ENCODE peak calls at places on chromosomes 16 and 17, in seven cellular contexts. One of them, this sample, is unnamed. For H3K4me1, the result is how much of the 10 kb centered on the place peaks cover.

GRCh38 chr16:71780521-71781089 is 28.0 kb downstream of the AP1G1 start:
- DNase-seq in right atrium auricular region: no peak
- DNase-seq in OCI-LY7: no peak
- DNase-seq in mammary epithelial cell: no peak
- DNase-seq in A549: no peak
- DNase-seq in HAP-1: no peak
- DNase-seq in CD8-positive, alpha-beta T cell: no peak
- DNase-seq in this sample: no peak

GRCh38 chr16:55778718-55779117 is 54.2 kb downstream of the CES1 start:
- DNase-seq in right atrium auricular region: no peak
- DNase-seq in mammary epithelial cell: no peak
- DNase-seq in HAP-1: no peak
- DNase-seq in OCI-LY7: no peak
- DNase-seq in A549: no peak
- DNase-seq in CD8-positive, alpha-beta T cell: no peak
- DNase-seq in this sample: no peak

GRCh38 chr16:67847064-67847861 is at the start of gene CENPT:
- DNase-seq in CD8-positive, alpha-beta T cell: no peak
- DNase-seq in OCI-LY7: peak
- DNase-seq in HAP-1: peak
- DNase-seq in right atrium auricular region: no peak
- DNase-seq in mammary epithelial cell: peak
- DNase-seq in A549: peak
- DNase-seq in this sample: no peak

GRCh38 chr17:57862990-57863667 is 13.3 kb upstream of the MRPS23 start:
- DNase-seq in CD8-positive, alpha-beta T cell: no peak
- DNase-seq in right atrium auricular region: no peak
- DNase-seq in OCI-LY7: no peak
- DNase-seq in mammary epithelial cell: no peak
- DNase-seq in HAP-1: no peak
- DNase-seq in A549: no peak
- DNase-seq in this sample: no peak

GRCh38 chr16:16075463-16076399 is 126.3 kb downstream of the ABCC1 start:
- DNase-seq in OCI-LY7: no peak
- DNase-seq in CD8-positive, alpha-beta T cell: no peak
- DNase-seq in right atrium auricular region: peak
- DNase-seq in A549: no peak
- DNase-seq in mammary epithelial cell: no peak
- DNase-seq in HAP-1: no peak
- DNase-seq in this sample: no peak

GRCh38 chr16:14678748-14679497 is 15.2 kb downstream of the PLA2G10 start:
- DNase-seq in HAP-1: no peak
- DNase-seq in OCI-LY7: no peak
- DNase-seq in A549: no peak
- DNase-seq in mammary epithelial cell: no peak
- DNase-seq in right atrium auricular region: no peak
- DNase-seq in CD8-positive, alpha-beta T cell: no peak
- DNase-seq in this sample: no peak

GRCh38 chr17:79821331-79822095 is 17.7 kb downstream of the CBX4 start:
- DNase-seq in OCI-LY7: no peak
- DNase-seq in CD8-positive, alpha-beta T cell: no peak
- DNase-seq in HAP-1: no peak
- DNase-seq in mammary epithelial cell: no peak
- DNase-seq in A549: no peak
- DNase-seq in right atrium auricular region: no peak
- DNase-seq in this sample: no peak

GRCh38 chr17:45092932-45093430 is 31.9 kb downstream of the NMT1 start:
- DNase-seq in A549: peak
- DNase-seq in right atrium auricular region: peak
- DNase-seq in HAP-1: no peak
- DNase-seq in CD8-positive, alpha-beta T cell: no peak
- DNase-seq in OCI-LY7: no peak
- DNase-seq in mammary epithelial cell: peak
- DNase-seq in this sample: peak

GRCh38 chr17:56583772-56584171 is 9.7 kb upstream of the NOG start:
- DNase-seq in CD8-positive, alpha-beta T cell: no peak
- DNase-seq in OCI-LY7: no peak
- DNase-seq in A549: no peak
- DNase-seq in mammary epithelial cell: no peak
- DNase-seq in right atrium auricular region: no peak
- DNase-seq in HAP-1: no peak
- DNase-seq in this sample: no peak

DNA sequence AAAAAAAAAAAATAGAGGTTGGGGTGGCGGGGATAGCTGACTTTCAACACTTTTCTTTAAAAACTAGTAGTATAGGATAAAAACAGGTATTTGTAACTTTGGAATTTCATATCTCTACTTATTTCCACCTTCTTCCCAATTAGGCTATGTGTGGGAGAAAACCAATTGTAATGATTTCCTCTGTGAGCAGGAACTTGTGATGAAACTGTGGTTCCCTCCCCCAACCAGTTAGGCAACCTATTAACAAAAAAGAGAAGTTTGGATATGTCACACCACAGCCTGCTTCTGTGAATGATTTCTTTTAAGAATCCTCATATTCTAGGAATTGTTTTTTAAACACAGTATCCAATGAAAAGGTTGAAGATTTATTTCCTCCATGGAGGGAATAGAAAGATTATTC is 1.9 kb downstream of the IGSF6 start:
- DNase-seq in HAP-1: no peak
- DNase-seq in CD8-positive, alpha-beta T cell: no peak
- DNase-seq in mammary epithelial cell: no peak
- DNase-seq in OCI-LY7: no peak
- DNase-seq in A549: no peak
- DNase-seq in right atrium auricular region: no peak
- DNase-seq in this sample: no peak
- H3K4me1 ChIP-seq in HAP-1: under half
- H3K4me1 ChIP-seq in CD8-positive, alpha-beta T cell: under half
- H3K4me1 ChIP-seq in mammary epithelial cell: under half
- H3K4me1 ChIP-seq in OCI-LY7: half or more
- H3K4me1 ChIP-seq in A549: under half
- H3K4me1 ChIP-seq in right atrium auricular region: under half
- H3K4me1 ChIP-seq in this sample: under half

GRCh38 chr17:30519707-30520106 is 42.5 kb downstream of the GOSR1 start:
- DNase-seq in HAP-1: no peak
- DNase-seq in right atrium auricular region: no peak
- DNase-seq in A549: peak
- DNase-seq in OCI-LY7: no peak
- DNase-seq in mammary epithelial cell: peak
- DNase-seq in CD8-positive, alpha-beta T cell: no peak
- DNase-seq in this sample: no peak
- H3K4me1 ChIP-seq in HAP-1: under half
- H3K4me1 ChIP-seq in right atrium auricular region: under half
- H3K4me1 ChIP-seq in A549: under half
- H3K4me1 ChIP-seq in OCI-LY7: under half
- H3K4me1 ChIP-seq in mammary epithelial cell: under half
- H3K4me1 ChIP-seq in CD8-positive, alpha-beta T cell: under half
- H3K4me1 ChIP-seq in this sample: under half

GRCh38 chr17:78558181-78558850 is 18.9 kb downstream of the DNAH17 start:
- DNase-seq in right atrium auricular region: no peak
- DNase-seq in OCI-LY7: peak
- DNase-seq in HAP-1: no peak
- DNase-seq in A549: peak
- DNase-seq in mammary epithelial cell: peak
- DNase-seq in CD8-positive, alpha-beta T cell: no peak
- DNase-seq in this sample: no peak
- H3K4me1 ChIP-seq in right atrium auricular region: under half
- H3K4me1 ChIP-seq in OCI-LY7: under half
- H3K4me1 ChIP-seq in HAP-1: under half
- H3K4me1 ChIP-seq in A549: under half
- H3K4me1 ChIP-seq in mammary epithelial cell: under half
- H3K4me1 ChIP-seq in CD8-positive, alpha-beta T cell: under half
- H3K4me1 ChIP-seq in this sample: under half

DNA sequence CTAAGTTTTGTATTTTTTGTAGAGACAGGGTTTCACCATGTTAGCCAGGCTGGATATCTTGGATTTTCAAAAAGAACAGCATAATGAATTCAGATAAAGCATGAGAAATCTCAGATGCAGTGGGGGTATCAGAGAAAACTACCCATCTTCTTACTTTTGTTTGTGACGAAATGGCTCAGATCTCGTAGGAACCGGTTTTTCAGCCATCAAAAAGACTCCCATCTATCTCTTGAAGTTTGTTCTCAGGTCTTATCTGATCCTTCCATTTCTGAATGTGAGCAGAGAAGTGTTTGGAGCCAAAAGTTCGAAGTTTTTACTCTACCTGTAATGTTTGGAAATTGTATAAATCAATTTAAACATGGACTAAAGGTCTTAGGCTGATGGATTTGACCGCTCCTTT is 57.2 kb downstream of the LDHD start:
- DNase-seq in CD8-positive, alpha-beta T cell: no peak
- DNase-seq in OCI-LY7: no peak
- DNase-seq in mammary epithelial cell: no peak
- DNase-seq in A549: no peak
- DNase-seq in HAP-1: no peak
- DNase-seq in right atrium auricular region: no peak
- DNase-seq in this sample: no peak
- H3K4me1 ChIP-seq in CD8-positive, alpha-beta T cell: under half
- H3K4me1 ChIP-seq in OCI-LY7: under half
- H3K4me1 ChIP-seq in mammary epithelial cell: under half
- H3K4me1 ChIP-seq in A549: under half
- H3K4me1 ChIP-seq in HAP-1: under half
- H3K4me1 ChIP-seq in right atrium auricular region: under half
- H3K4me1 ChIP-seq in this sample: under half

DNA sequence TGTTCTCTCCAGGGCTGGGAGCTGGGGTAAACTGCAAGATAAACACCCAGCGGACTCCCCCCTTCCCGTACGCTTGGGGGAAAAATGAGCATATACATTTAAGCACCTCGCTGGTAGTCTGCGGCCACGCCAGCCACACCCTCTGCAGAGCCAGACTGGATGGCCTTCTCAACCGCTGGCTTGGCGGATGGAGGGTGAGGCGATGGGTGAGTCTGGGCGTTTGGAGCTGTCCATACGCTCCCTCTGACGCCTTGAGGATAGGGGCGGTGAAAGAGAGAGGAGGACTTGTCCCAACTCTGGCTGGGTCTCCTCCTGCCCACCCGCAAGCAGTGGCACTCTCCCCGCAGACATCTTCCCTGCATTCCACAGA is 1.0 kb downstream of the ITGA3 start:
- DNase-seq in mammary epithelial cell: peak
- DNase-seq in A549: peak
- DNase-seq in right atrium auricular region: peak
- DNase-seq in HAP-1: no peak
- DNase-seq in OCI-LY7: no peak
- DNase-seq in CD8-positive, alpha-beta T cell: no peak
- DNase-seq in this sample: no peak
- H3K4me1 ChIP-seq in mammary epithelial cell: half or more
- H3K4me1 ChIP-seq in A549: half or more
- H3K4me1 ChIP-seq in right atrium auricular region: under half
- H3K4me1 ChIP-seq in HAP-1: under half
- H3K4me1 ChIP-seq in OCI-LY7: half or more
- H3K4me1 ChIP-seq in CD8-positive, alpha-beta T cell: under half
- H3K4me1 ChIP-seq in this sample: half or more

GRCh38 chr17:64503341-64503740 is 2.7 kb downstream of the DDX5 start:
- DNase-seq in OCI-LY7: no peak
- DNase-seq in mammary epithelial cell: no peak
- DNase-seq in A549: no peak
- DNase-seq in right atrium auricular region: no peak
- DNase-seq in CD8-positive, alpha-beta T cell: no peak
- DNase-seq in HAP-1: no peak
- DNase-seq in this sample: no peak
- H3K4me1 ChIP-seq in OCI-LY7: half or more
- H3K4me1 ChIP-seq in mammary epithelial cell: half or more
- H3K4me1 ChIP-seq in A549: half or more
- H3K4me1 ChIP-seq in right atrium auricular region: under half
- H3K4me1 ChIP-seq in CD8-positive, alpha-beta T cell: under half
- H3K4me1 ChIP-seq in HAP-1: under half
- H3K4me1 ChIP-seq in this sample: half or more

GRCh38 chr16:4372315-4372577 is 598 bp downstream of the VASN start:
- DNase-seq in HAP-1: no peak
- DNase-seq in CD8-positive, alpha-beta T cell: no peak
- DNase-seq in A549: no peak
- DNase-seq in right atrium auricular region: no peak
- DNase-seq in mammary epithelial cell: no peak
- DNase-seq in OCI-LY7: no peak
- DNase-seq in this sample: no peak
- H3K4me1 ChIP-seq in HAP-1: under half
- H3K4me1 ChIP-seq in CD8-positive, alpha-beta T cell: under half
- H3K4me1 ChIP-seq in A549: half or more
- H3K4me1 ChIP-seq in right atrium auricular region: under half
- H3K4me1 ChIP-seq in mammary epithelial cell: half or more
- H3K4me1 ChIP-seq in OCI-LY7: under half
- H3K4me1 ChIP-seq in this sample: under half

DNA sequence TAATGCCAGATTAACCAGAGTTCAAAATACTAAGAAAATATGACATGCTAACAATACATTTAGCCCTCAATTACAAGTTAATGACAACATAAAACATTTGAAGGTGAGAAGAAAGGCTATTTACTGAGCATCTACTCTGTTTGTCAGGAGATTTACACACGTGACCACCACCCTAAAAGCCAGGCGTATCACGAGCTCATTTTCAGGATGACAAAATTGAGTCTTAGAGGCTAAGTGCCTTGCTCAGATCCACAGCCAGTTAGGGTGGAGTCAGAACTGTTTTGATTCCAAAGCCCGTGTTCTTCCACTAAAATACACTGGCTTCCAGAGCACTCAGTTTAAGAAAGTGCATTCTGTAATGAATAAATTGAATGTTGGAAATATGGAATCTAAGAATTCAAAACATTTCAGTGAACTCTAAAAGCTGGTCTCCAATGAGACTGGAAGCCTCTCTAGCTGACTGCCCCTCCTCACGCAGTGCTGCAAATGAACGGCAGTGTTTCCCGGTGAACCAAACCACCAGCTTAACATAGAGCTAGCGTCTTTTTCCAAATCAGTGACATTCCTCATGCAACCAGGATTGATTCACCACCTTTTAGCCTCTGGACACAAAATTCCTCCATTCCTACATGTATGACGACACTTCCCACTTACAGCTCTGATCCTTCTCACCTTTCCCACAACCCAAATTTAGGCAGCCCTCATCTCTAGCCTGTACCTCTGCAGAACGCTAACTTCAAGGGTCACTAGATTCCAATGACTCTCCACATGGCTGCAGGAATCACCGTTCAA is 5.9 kb downstream of the ZDHHC7 start:
- DNase-seq in HAP-1: no peak
- DNase-seq in mammary epithelial cell: peak
- DNase-seq in OCI-LY7: no peak
- DNase-seq in right atrium auricular region: no peak
- DNase-seq in A549: no peak
- DNase-seq in CD8-positive, alpha-beta T cell: no peak
- DNase-seq in this sample: no peak
- H3K4me1 ChIP-seq in HAP-1: under half
- H3K4me1 ChIP-seq in mammary epithelial cell: half or more
- H3K4me1 ChIP-seq in OCI-LY7: under half
- H3K4me1 ChIP-seq in right atrium auricular region: under half
- H3K4me1 ChIP-seq in A549: half or more
- H3K4me1 ChIP-seq in CD8-positive, alpha-beta T cell: under half
- H3K4me1 ChIP-seq in this sample: half or more

DNA sequence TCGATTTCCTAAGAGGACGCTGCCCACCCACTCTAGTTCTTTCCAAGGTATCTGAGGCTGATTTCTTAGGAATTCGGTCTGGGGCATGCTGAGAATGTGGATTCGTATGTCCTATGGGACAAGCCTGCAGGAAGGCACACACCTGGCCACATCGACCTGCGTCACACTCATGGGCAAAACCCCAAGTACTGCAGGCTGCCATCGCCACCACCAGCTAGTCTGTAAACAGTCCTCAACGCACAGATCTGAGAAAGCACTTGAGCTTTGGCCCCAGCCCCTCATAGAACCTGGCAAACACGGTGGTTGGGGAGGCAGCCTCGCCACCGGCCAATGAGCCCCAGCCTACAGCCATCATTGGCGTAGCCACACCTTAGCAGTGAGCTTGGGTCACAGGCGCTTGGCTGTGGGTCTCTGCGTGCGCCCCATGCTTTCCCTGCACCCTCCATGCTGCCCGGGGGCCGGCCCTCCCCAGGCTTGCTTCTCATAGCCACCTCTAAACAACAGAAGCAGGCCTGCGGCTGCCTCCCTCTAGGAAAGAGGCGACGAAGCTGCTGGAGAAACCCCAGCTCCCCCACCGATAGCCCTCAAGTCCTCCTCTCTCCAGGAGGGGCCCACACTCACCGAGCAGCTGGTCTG is 75.1 kb downstream of the ZNF778 start:
- DNase-seq in A549: no peak
- DNase-seq in right atrium auricular region: no peak
- DNase-seq in OCI-LY7: no peak
- DNase-seq in HAP-1: no peak
- DNase-seq in CD8-positive, alpha-beta T cell: no peak
- DNase-seq in mammary epithelial cell: no peak
- DNase-seq in this sample: no peak
- H3K4me1 ChIP-seq in A549: under half
- H3K4me1 ChIP-seq in right atrium auricular region: under half
- H3K4me1 ChIP-seq in OCI-LY7: under half
- H3K4me1 ChIP-seq in HAP-1: under half
- H3K4me1 ChIP-seq in CD8-positive, alpha-beta T cell: under half
- H3K4me1 ChIP-seq in mammary epithelial cell: under half
- H3K4me1 ChIP-seq in this sample: under half

This sample was measured in thoracic aorta.